ENCODE peak calls at places on chromosomes 12 and 14, in nine cellular contexts. Z is Right ventricle myocardium inferior; L is gastrocnemius medialis; P is Panc1; I is aorta; E is mucosa of descending colon; W is activated CD8-positive, alpha-beta memory T cell treated with anti-CD3 and anti-CD28 coated beads, Interleukin-2, amount 10 ng/mL, durations not matched to agents 7 days and 5 days; M is psoas muscle; G is memory B cell. T is an unnamed sample.
A peak's percentile ranks its signal among the peaks of the same experiment; 100 is the strongest.

GRCh38 chr14:61188936-61189808 is 92.0 kb downstream of the TMEM30B start:
- ATAC-seq in Z (peak; percentile 88), L (peak; percentile 67), P (peak; percentile 90), I (peak; percentile 90), E (peak; percentile 48), W (peak; percentile 78), M (peak; percentile 83), G (peak; percentile 45), T (peak; percentile 80)

GRCh38 chr14:88271205-88271604 is 51.9 kb downstream of the KCNK10 start:
- ATAC-seq in Z (no peak), L (no peak), P (no peak), I (no peak), E (no peak), W (no peak), M (no peak), G (no peak), T (no peak)

GRCh38 chr14:70906785-70907171 is 481 bp upstream of the PCNX1 start:
- ATAC-seq in Z (no peak), L (peak; percentile 30), P (no peak), I (peak; percentile 31), E (peak; percentile 19), W (no peak), M (peak; percentile 21), G (peak; percentile 2), T (no peak)

GRCh38 chr12:101021911-101022388 is 188.1 kb downstream of the SLC5A8 start:
- ATAC-seq in Z (no peak), L (no peak), P (no peak), I (peak; percentile 75), E (no peak), W (no peak), M (no peak), G (no peak), T (peak; percentile 78)

GRCh38 chr12:123427036-123427769 is 9.3 kb downstream of the RILPL2 start:
- ATAC-seq in Z (no peak), L (no peak), P (no peak), I (no peak), E (peak; percentile 82), W (peak; percentile 68), M (no peak), G (peak; percentile 93), T (no peak)

GRCh38 chr12:68789144-68789878 is 18.7 kb upstream of the MDM2 start:
- ATAC-seq in Z (no peak), L (no peak), P (no peak), I (no peak), E (peak; percentile 37), W (no peak), M (no peak), G (no peak), T (no peak)

GRCh38 chr12:125890983-125891382 is 825.7 kb downstream of the AACS start:
- ATAC-seq in Z (peak; percentile 92), L (no peak), P (no peak), I (peak; percentile 45), E (no peak), W (no peak), M (peak; percentile 28), G (no peak), T (no peak)

GRCh38 chr14:20754308-20754707 is 8.6 kb downstream of the EDDM3A start:
- ATAC-seq in Z (peak; percentile 82), L (no peak), P (no peak), I (no peak), E (no peak), W (no peak), M (peak; percentile 36), G (no peak), T (no peak)

GRCh38 chr12:98750511-98750910 is 105.4 kb downstream of the APAF1 start:
- ATAC-seq in Z (no peak), L (no peak), P (no peak), I (no peak), E (no peak), W (no peak), M (no peak), G (no peak), T (no peak)

GRCh38 chr14:97282644-97283403 is 485.6 kb downstream of the VRK1 start:
- ATAC-seq in Z (no peak), L (no peak), P (no peak), I (no peak), E (no peak), W (no peak), M (no peak), G (no peak), T (no peak)

GRCh38 chr12:47509398-47509851 is 196.4 kb downstream of the RPAP3 start:
- ATAC-seq in Z (no peak), L (no peak), P (no peak), I (peak; percentile 41), E (no peak), W (no peak), M (no peak), G (no peak), T (no peak)

GRCh38 chr12:102950107-102950949 is 7.1 kb upstream of the ASCL1 start:
- ATAC-seq in Z (no peak), L (no peak), P (peak; percentile 79), I (no peak), E (peak; percentile 27), W (no peak), M (no peak), G (peak; percentile 59), T (no peak)

GRCh38 chr14:50955373-50956043 is 11.2 kb upstream of the PYGL start:
- ATAC-seq in Z (no peak), L (peak; percentile 66), P (peak; percentile 92), I (peak; percentile 73), E (peak; percentile 97), W (peak; percentile 53), M (peak; percentile 96), G (no peak), T (peak; percentile 72)

GRCh38 chr12:119715268-119715620 is 47.3 kb downstream of the PRKAB1 start:
- ATAC-seq in Z (no peak), L (no peak), P (no peak), I (no peak), E (no peak), W (no peak), M (no peak), G (no peak), T (no peak)

GRCh38 chr14:54481695-54482094 is 7.1 kb downstream of the GMFB start:
- ATAC-seq in Z (no peak), L (no peak), P (no peak), I (no peak), E (no peak), W (no peak), M (no peak), G (no peak), T (no peak)

GRCh38 chr12:106227641-106228319 is 20.0 kb downstream of the CKAP4 start:
- ATAC-seq in Z (no peak), L (peak; percentile 41), P (no peak), I (no peak), E (peak; percentile 87), W (peak; percentile 73), M (peak; percentile 57), G (peak; percentile 88), T (peak; percentile 42)

GRCh38 chr12:84124211-84124610 is 788.4 kb downstream of the SLC6A15 start:
- ATAC-seq in Z (no peak), L (no peak), P (no peak), I (no peak), E (no peak), W (no peak), M (no peak), G (no peak), T (no peak)

GRCh38 chr14:54642950-54643695 is 76.2 kb downstream of the SAMD4A start:
- ATAC-seq in Z (no peak), L (no peak), P (no peak), I (peak; percentile 25), E (no peak), W (no peak), M (no peak), G (peak; percentile 38), T (no peak)

GRCh38 chr12:12909228-12909994 is 18.0 kb downstream of the GPRC5A start:
- ATAC-seq in Z (peak; percentile 62), L (no peak), P (no peak), I (no peak), E (no peak), W (no peak), M (no peak), G (peak; percentile 96), T (no peak)

GRCh38 chr14:61125314-61126082 is 144.5 kb downstream of the SLC38A6 start:
- ATAC-seq in Z (peak; percentile 27), L (peak; percentile 71), P (no peak), I (no peak), E (no peak), W (peak; percentile 16), M (peak; percentile 54), G (no peak), T (no peak)

GRCh38 chr12:131345521-131346436 is 365.1 kb upstream of the SFSWAP start:
- ATAC-seq in Z (no peak), L (no peak), P (peak; percentile 62), I (peak; percentile 44), E (no peak), W (no peak), M (no peak), G (no peak), T (no peak)